ENCODE peak calls at places on chromosomes 1 and 21, in five cellular contexts. J is H9; K is effector memory CD4-positive, alpha-beta T cell; D is SJSA1; R is fibroblast of lung. H is an unnamed sample.

GRCh38 chr21:44718571-44718970 is 7.2 kb upstream of the TSPEAR start:
- DNase-seq in J (peak; percentile 89), K (no peak), D (no peak), R (no peak), H (no peak)

GRCh38 chr21:36005018-36005417 is 55.3 kb downstream of the SETD4 start:
- DNase-seq in J (no peak), K (no peak), D (no peak), R (peak; percentile 74), H (no peak)

GRCh38 chr1:230396966-230397365 is 29.2 kb downstream of the PGBD5 start:
- DNase-seq in J (no peak), K (no peak), D (no peak), R (no peak), H (no peak)

GRCh38 chr1:63563745-63564144 is 29.5 kb upstream of the PGM1 start:
- DNase-seq in J (no peak), K (no peak), D (no peak), R (no peak), H (no peak)

GRCh38 chr1:230143534-230143933 is 76.5 kb downstream of the GALNT2 start:
- DNase-seq in J (no peak), K (no peak), D (no peak), R (no peak), H (no peak)

GRCh38 chr1:166952002-166952746 is 23.2 kb downstream of the ILDR2 start:
- DNase-seq in J (no peak), K (no peak), D (peak; percentile 89), R (peak; percentile 18), H (peak; percentile 70)

GRCh38 chr1:228472655-228473054 is 14.5 kb upstream of the RNF187 start:
- DNase-seq in J (no peak), K (no peak), D (no peak), R (peak; percentile 28), H (no peak)

GRCh38 chr21:32925098-32925497 is 100.6 kb upstream of the OLIG2 start:
- DNase-seq in J (no peak), K (no peak), D (no peak), R (no peak), H (no peak)

GRCh38 chr21:45859762-45860357 is 121.7 kb upstream of the COL6A1 start:
- DNase-seq in J (no peak), K (no peak), D (no peak), R (no peak), H (no peak)

GRCh38 chr1:16170283-16170673 is 14.4 kb upstream of the EPHA2 start:
- DNase-seq in J (no peak), K (no peak), D (no peak), R (no peak), H (no peak)

GRCh38 chr21:42381347-42381984 is 14.4 kb downstream of the TMPRSS3 start:
- DNase-seq in J (peak; percentile 76), K (no peak), D (peak; percentile 46), R (peak; percentile 43), H (no peak)

GRCh38 chr1:61056674-61057439 is 25.5 kb upstream of the NFIA start:
- DNase-seq in J (no peak), K (no peak), D (peak; percentile 22), R (peak; percentile 63), H (peak; percentile 58)

GRCh38 chr1:32335951-32336867 is at the start of gene MARCKSL1:
- DNase-seq in J (peak; percentile 84), K (peak; percentile 83), D (peak; percentile 69), R (peak; percentile 60), H (peak; percentile 22)

GRCh38 chr1:168065511-168065910 is 71.2 kb downstream of the GPR161 start:
- DNase-seq in J (no peak), K (no peak), D (no peak), R (no peak), H (no peak)

GRCh38 chr1:155889566-155889965 is 21.6 kb downstream of the RIT1 start:
- DNase-seq in J (no peak), K (no peak), D (no peak), R (no peak), H (no peak)

GRCh38 chr1:25795955-25796806 is 3.8 kb upstream of the SELENON start:
- DNase-seq in J (no peak), K (no peak), D (no peak), R (no peak), H (peak; percentile 57)

GRCh38 chr1:170670751-170671628 is 7.1 kb downstream of the PRRX1 start:
- DNase-seq in J (peak; percentile 77), K (no peak), D (no peak), R (peak; percentile 66), H (no peak)

GRCh38 chr1:10829965-10830515 is 33.6 kb upstream of the CASZ1 start:
- DNase-seq in J (no peak), K (no peak), D (no peak), R (no peak), H (no peak)

GRCh38 chr1:7783178-7783711 is 846 bp upstream of the PER3 start:
- DNase-seq in J (peak; percentile 90), K (no peak), D (peak; percentile 26), R (peak; percentile 19), H (no peak)

GRCh38 chr1:243903904-243904303 is 53.9 kb upstream of the AKT3 start:
- DNase-seq in J (no peak), K (no peak), D (no peak), R (peak; percentile 36), H (no peak)

GRCh38 chr1:50975436-50975835 is 5.4 kb downstream of the CDKN2C start:
- DNase-seq in J (no peak), K (no peak), D (peak; percentile 68), R (no peak), H (no peak)

GRCh38 chr1:161158316-161159016 is 834 bp upstream of the USP21 start:
- DNase-seq in J (no peak), K (no peak), D (no peak), R (no peak), H (no peak)

GRCh38 chr1:25066731-25067520 is 136.8 kb upstream of the RUNX3 start:
- DNase-seq in J (no peak), K (no peak), D (no peak), R (no peak), H (peak; percentile 4)

GRCh38 chr1:183234660-183235476 is 48.8 kb downstream of the LAMC2 start:
- DNase-seq in J (peak; percentile 70), K (no peak), D (peak; percentile 85), R (peak; percentile 98), H (peak; percentile 93)

GRCh38 chr21:35438643-35439404 is 389.7 kb upstream of the RUNX1 start:
- DNase-seq in J (no peak), K (no peak), D (no peak), R (peak; percentile 5), H (peak; percentile 76)

GRCh38 chr1:86421601-86422280 is 2.2 kb upstream of the CLCA2 start:
- DNase-seq in J (no peak), K (no peak), D (peak; percentile 9), R (peak; percentile 26), H (no peak)

GRCh38 chr1:184242507-184242943 is 144.3 kb upstream of the C1orf21 start:
- DNase-seq in J (no peak), K (no peak), D (peak; percentile 36), R (peak; percentile 87), H (peak; percentile 13)

GRCh38 chr21:36022704-36023103 is 37.6 kb downstream of the SETD4 start:
- DNase-seq in J (no peak), K (no peak), D (no peak), R (peak; percentile 19), H (no peak)

GRCh38 chr1:28365864-28366263 is 3.7 kb upstream of the PHACTR4 start:
- DNase-seq in J (no peak), K (no peak), D (no peak), R (no peak), H (peak; percentile 76)

GRCh38 chr1:228459091-228459993 is 27.8 kb upstream of the RNF187 start:
- DNase-seq in J (peak; percentile 86), K (peak; percentile 16), D (no peak), R (peak; percentile 83), H (peak; percentile 72)

GRCh38 chr1:39230261-39231190 is 26.0 kb downstream of the MACF1 start:
- DNase-seq in J (no peak), K (no peak), D (peak; percentile 92), R (no peak), H (no peak)

DNA sequence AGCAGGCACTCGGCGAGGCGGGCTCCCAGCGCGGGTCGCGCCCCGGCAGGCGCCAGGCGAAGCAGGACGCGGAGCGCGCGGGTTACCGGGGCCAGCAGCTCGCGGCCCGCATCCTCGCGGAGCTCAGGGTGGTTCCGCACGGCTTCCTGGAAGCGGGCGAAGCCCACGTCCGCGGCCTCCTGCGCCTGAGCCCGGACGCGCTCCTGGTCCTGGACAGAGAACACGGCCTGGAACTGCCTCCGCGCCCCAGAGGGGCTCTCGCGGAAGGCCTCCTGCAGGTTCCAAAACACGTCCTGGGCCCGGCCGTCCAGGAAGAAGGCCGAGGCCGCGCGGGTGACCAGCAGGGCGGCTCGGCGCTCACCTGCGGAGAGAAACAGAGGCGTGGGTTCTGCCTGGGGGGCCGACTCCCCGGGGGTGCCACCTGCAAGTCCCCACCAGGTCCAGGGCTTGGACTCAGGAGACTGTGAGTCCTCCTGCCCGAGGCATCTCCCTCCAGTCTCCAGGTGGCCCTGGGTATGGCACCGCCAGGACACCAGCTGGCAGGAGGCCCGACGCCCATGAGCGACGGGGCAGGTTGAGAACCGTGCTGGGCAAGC is 11.4 kb downstream of the TTC34 start:
- DNase-seq in J (no peak), K (no peak), D (no peak), R (no peak), H (no peak)
- H3K27me3 ChIP-seq in J (no peaks in the 10 kb centered on the region), K (peaks cover 36% of the 10 kb centered on the region), D (no peaks in the 10 kb centered on the region), R (no peaks in the 10 kb centered on the region), H (no peaks in the 10 kb centered on the region)

DNA sequence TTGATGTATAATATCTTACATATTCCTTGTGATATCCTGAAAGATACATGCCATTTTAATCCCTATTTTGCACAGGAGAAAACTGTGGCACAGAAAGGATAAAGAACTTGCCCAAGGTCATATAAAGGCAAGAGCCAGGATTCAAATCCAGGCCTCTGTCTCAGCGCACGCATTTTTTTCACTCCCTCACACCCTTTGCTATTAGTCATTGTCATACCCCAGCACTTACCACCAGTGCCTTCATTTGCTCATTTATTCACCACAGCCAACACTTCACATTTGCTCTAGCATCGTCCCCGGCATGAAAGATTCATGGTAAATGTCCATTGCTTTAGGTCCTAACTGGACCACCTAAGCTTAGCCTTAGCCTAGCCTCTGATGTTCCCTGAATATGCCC is 14.2 kb downstream of the ALX3 start:
- DNase-seq in J (no peak), K (no peak), D (no peak), R (no peak), H (peak; percentile 31)
- H3K27ac ChIP-seq in J (no peak overlapping the region), K (no peak overlapping the region), D (no peak overlapping the region), R (no peak overlapping the region), H (no peak overlapping the region)

GRCh38 chr1:40389234-40389815 is 15.8 kb downstream of the SMAP2 start:
- DNase-seq in J (no peak), K (no peak), D (no peak), R (no peak), H (no peak)
- H3K4me1 ChIP-seq in J (no peaks in the 10 kb centered on the region), K (peaks cover 87% of the 10 kb centered on the region), D (peaks cover 43% of the 10 kb centered on the region), R (peaks cover 21% of the 10 kb centered on the region), H (no peaks in the 10 kb centered on the region)

GRCh38 chr21:38671716-38672115 is 134.0 kb upstream of the ETS2 start:
- DNase-seq in J (no peak), K (no peak), D (no peak), R (peak; percentile 26), H (no peak)
- H3K27me3 ChIP-seq in J (no peaks in the 10 kb centered on the region), K (no peaks in the 10 kb centered on the region), D (no peaks in the 10 kb centered on the region), R (peaks cover 24% of the 10 kb centered on the region), H (peaks cover 38% of the 10 kb centered on the region)

H was measured in foreskin keratinocyte.